ENCODE peak calls at places on chromosomes 3 and 15, in four cellular contexts. P is heart left ventricle, L is K562, W is right lobe of liver. R is an unnamed sample.

GRCh38 chr3:52080830-52081719 is 24.7 kb upstream of the DUSP7 start:
- DNase-seq in P (no peak), L (peak), W (no peak), R (no peak)

GRCh38 chr15:27509014-27509413 is 538.0 kb downstream of the GABRG3 start:
- DNase-seq in P (no peak), L (no peak), W (no peak), R (no peak)

GRCh38 chr3:2839886-2840285 is 270.3 kb downstream of the IL5RA start:
- DNase-seq in P (peak), L (no peak), W (no peak), R (no peak)

GRCh38 chr3:30940740-30941139 is 46.3 kb upstream of the GADL1 start:
- DNase-seq in P (no peak), L (no peak), W (no peak), R (no peak)

GRCh38 chr15:31598620-31599019 is 272.0 kb downstream of the KLF13 start:
- DNase-seq in P (no peak), L (no peak), W (no peak), R (no peak)

GRCh38 chr3:42780892-42781700 is 8.0 kb upstream of the CCDC13 start:
- DNase-seq in P (no peak), L (peak), W (no peak), R (no peak)

GRCh38 chr3:148729656-148730055 is 32.0 kb downstream of the AGTR1 start:
- DNase-seq in P (no peak), L (no peak), W (no peak), R (no peak)

GRCh38 chr15:78149805-78150751 is 916 bp downstream of the IDH3A start:
- DNase-seq in P (no peak), L (no peak), W (no peak), R (no peak)

GRCh38 chr3:151232991-151233390 is 30.0 kb upstream of the GPR171 start:
- DNase-seq in P (no peak), L (no peak), W (no peak), R (no peak)

GRCh38 chr3:149010504-149010951 is 19.2 kb downstream of the GYG1 start:
- DNase-seq in P (no peak), L (no peak), W (no peak), R (no peak)

GRCh38 chr3:80785875-80786274 is 975.6 kb downstream of the GBE1 start:
- DNase-seq in P (no peak), L (no peak), W (no peak), R (no peak)

GRCh38 chr3:29677421-29677820 is 396.6 kb downstream of the RBMS3 start:
- DNase-seq in P (no peak), L (no peak), W (no peak), R (no peak)

GRCh38 chr3:86547697-86548096 is 443.3 kb downstream of the VGLL3 start:
- DNase-seq in P (no peak), L (no peak), W (no peak), R (no peak)

GRCh38 chr3:34206996-34207395 is 408.6 kb downstream of the PDCD6IP start:
- DNase-seq in P (no peak), L (no peak), W (no peak), R (no peak)

GRCh38 chr3:36631549-36631948 is 132.8 kb downstream of the DCLK3 start:
- DNase-seq in P (no peak), L (no peak), W (no peak), R (no peak)

GRCh38 chr3:185656321-185656840 is 70.3 kb downstream of the SENP2 start:
- DNase-seq in P (peak), L (no peak), W (no peak), R (peak)
- TF ChIP-seq POLR2A in P (no peak), L (no peak), W (no peak), R (peak)

DNA sequence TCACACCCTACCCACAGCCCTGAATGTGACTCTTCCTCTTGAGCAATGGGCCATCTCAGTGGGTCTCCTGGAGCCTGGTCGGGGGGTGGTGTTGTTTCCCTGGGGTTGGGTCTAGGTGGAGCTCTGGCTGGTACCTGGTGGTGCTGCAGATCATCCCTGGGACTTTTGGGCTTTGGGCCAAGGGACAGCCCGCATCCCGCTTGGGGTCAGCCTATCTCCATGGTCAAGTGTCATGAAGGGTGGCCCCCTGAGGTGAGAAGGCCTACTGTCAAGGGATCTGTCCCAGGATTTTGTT is 202.0 kb downstream of the UBE3A start:
- DNase-seq in P (no peak), L (no peak), W (no peak), R (no peak)
- TF ChIP-seq CTCF in P (no peak), L (no peak), W (no peak), R (no peak)

DNA sequence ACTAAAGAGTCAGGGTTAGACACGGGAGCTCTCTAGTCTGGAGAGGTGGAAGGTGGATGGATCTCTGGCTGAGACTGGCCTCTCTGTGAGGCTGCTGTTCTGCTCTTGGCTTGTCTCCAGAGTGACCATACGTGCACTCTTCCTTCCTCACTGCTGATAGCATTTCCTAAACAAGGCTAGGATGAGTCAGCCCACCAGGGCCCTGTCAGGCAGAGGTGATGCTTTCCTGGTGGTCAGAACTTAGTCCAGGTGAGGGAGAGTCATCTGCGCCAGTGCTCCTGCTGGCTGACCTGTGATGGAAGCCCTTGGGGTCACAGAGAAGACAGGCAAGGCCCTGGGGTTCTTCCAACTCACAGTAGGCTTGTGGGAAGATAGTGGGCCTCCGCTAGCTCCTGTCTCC is 16.3 kb downstream of the ALPK3 start:
- DNase-seq in P (peak), L (peak), W (no peak), R (peak)
- H3K4me3 ChIP-seq in P (no peak), L (no peak), W (no peak), R (no peak)

GRCh38 chr3:155854147-155854940 is at the start of gene SLC33A1:
- DNase-seq in P (peak), L (peak), W (peak), R (peak)
- TF ChIP-seq POLR2A in P (peak), L (peak), W (peak), R (peak)

GRCh38 chr15:84981711-84982300 is at the start of gene PDE8A:
- DNase-seq in P (peak), L (peak), W (peak), R (peak)
- TF ChIP-seq CTCF in P (no peak), L (no peak), W (no peak), R (no peak)

GRCh38 chr3:58112185-58112535 is 98.6 kb downstream of the DNASE1L3 start:
- DNase-seq in P (no peak), L (no peak), W (no peak), R (no peak)
- H3K4me3 ChIP-seq in P (no peak), L (no peak), W (no peak), R (no peak)

R was measured in adrenal gland.